ENCODE peak calls at places on chromosomes 3 and 15, in ten cellular contexts. R is tibial artery, V is AG09319, B is WERI-Rb-1, M is sigmoid colon, W is uterus, Z is osteocyte, X is cardiac fibroblast, N is ovary, S is AG09309. P is an unnamed sample.

GRCh38 chr15:88401269-88401971 is 65.8 kb downstream of the MRPL46 start:
- DNase-seq in X (no peak), B (no peak), N (no peak), W (peak), S (no peak), M (no peak), Z (peak), R (no peak), V (no peak), P (no peak)

GRCh38 chr3:106401666-106402319 is 533.0 kb upstream of the CBLB start:
- DNase-seq in N (no peak), Z (no peak), B (no peak), X (peak), V (peak), W (no peak), M (no peak), S (peak), R (no peak), P (no peak)

GRCh38 chr3:414063-414462 is 217.5 kb downstream of the CHL1 start:
- DNase-seq in R (no peak), N (no peak), M (no peak), W (no peak), B (no peak), V (no peak), S (no peak), Z (no peak), X (peak), P (no peak)

GRCh38 chr3:135197246-135197645 is 402.2 kb downstream of the EPHB1 start:
- DNase-seq in V (no peak), W (no peak), X (no peak), R (no peak), Z (no peak), S (no peak), B (no peak), M (no peak), N (no peak), P (no peak)

GRCh38 chr3:193595939-193596487 is 3.0 kb downstream of the OPA1 start:
- DNase-seq in Z (no peak), V (no peak), M (no peak), S (no peak), N (no peak), B (no peak), W (no peak), R (no peak), X (no peak), P (no peak)

GRCh38 chr15:83846847-83847246 is 192.9 kb downstream of the ADAMTSL3 start:
- DNase-seq in R (no peak), M (no peak), S (peak), X (peak), Z (no peak), W (no peak), V (peak), N (no peak), B (no peak), P (no peak)

GRCh38 chr15:96053039-96054021 is 277.2 kb upstream of the NR2F2 start:
- DNase-seq in V (no peak), S (no peak), Z (no peak), W (peak), B (no peak), X (peak), N (peak), R (no peak), M (peak), P (peak)

GRCh38 chr15:59991919-59992318 is 12.2 kb upstream of the FOXB1 start:
- DNase-seq in X (no peak), N (no peak), W (no peak), S (no peak), M (no peak), B (no peak), V (no peak), R (no peak), Z (no peak), P (no peak)

GRCh38 chr3:127388412-127388811 is 100.6 kb upstream of the PRR20G start:
- DNase-seq in Z (no peak), N (no peak), X (no peak), V (no peak), R (no peak), S (no peak), M (no peak), W (no peak), B (no peak), P (no peak)

GRCh38 chr3:172370434-172370833 is 77.8 kb downstream of the GHSR start:
- DNase-seq in M (no peak), N (no peak), W (no peak), B (no peak), S (no peak), Z (no peak), V (no peak), X (no peak), R (no peak), P (no peak)

GRCh38 chr3:123540285-123540684 is 44.6 kb downstream of the HACD2 start:
- DNase-seq in N (no peak), S (no peak), X (peak), V (no peak), B (no peak), Z (no peak), W (no peak), M (no peak), R (no peak), P (no peak)
- TF ChIP-seq CTCF in N (no peak), S (no peak), X (no peak), V (no peak), B (no peak), Z (no peak), W (no peak), M (no peak), R (no peak), P (no peak)

DNA sequence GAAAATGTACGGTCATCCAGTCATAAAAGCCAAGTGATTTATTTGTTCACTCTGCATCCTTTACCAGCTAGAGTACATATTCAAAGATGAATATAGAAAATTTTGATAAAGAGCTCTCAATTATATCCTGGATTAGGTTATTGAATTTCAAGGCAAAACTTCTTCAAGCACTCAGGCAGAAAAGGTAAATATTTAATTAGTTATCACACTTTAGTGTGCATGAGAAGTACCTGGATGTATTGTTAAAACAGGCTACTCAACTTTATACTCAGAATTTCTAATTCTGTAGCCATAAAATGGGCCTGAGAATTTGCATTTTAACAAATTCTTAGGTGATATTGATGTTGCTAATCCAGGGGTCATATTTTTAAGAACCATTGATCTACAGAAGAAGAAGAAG is 45.3 kb downstream of the ILDR1 start:
- DNase-seq in S (no peak), V (no peak), X (no peak), Z (no peak), B (no peak), N (no peak), M (no peak), W (no peak), R (no peak), P (no peak)
- TF ChIP-seq CTCF in S (no peak), V (no peak), X (no peak), Z (no peak), B (no peak), N (no peak), M (no peak), W (no peak), R (no peak), P (no peak)

GRCh38 chr3:29311805-29312204 is 30.9 kb downstream of the RBMS3 start:
- DNase-seq in S (no peak), Z (no peak), V (no peak), R (no peak), W (no peak), X (no peak), N (no peak), M (no peak), B (no peak), P (no peak)
- TF ChIP-seq CTCF in S (no peak), Z (no peak), V (no peak), R (no peak), W (no peak), X (no peak), N (no peak), M (no peak), B (no peak), P (no peak)

GRCh38 chr3:197298341-197298857 is at the start of gene DLG1:
- DNase-seq in X (peak), Z (peak), S (peak), B (peak), R (peak), N (peak), V (peak), W (peak), M (peak), P (peak)
- TF ChIP-seq CTCF in X (no peak), Z (no peak), S (no peak), B (no peak), R (no peak), N (no peak), V (no peak), W (no peak), M (no peak), P (no peak)

GRCh38 chr15:43775411-43775965 is 1.3 kb downstream of the ELL3 start:
- DNase-seq in B (peak), M (no peak), R (no peak), N (peak), X (peak), V (no peak), W (peak), S (no peak), Z (no peak), P (no peak)
- TF ChIP-seq CTCF in B (peak), M (no peak), R (no peak), N (no peak), X (peak), V (peak), W (no peak), S (peak), Z (peak), P (peak)

GRCh38 chr3:46212101-46212500 is 4.0 kb upstream of the CCR1 start:
- DNase-seq in X (no peak), M (no peak), V (no peak), W (no peak), Z (peak), B (no peak), N (no peak), S (no peak), R (no peak), P (no peak)

GRCh38 chr3:46218310-46218709 is 10.2 kb upstream of the CCR1 start:
- DNase-seq in V (no peak), W (no peak), M (no peak), B (no peak), N (no peak), X (no peak), R (no peak), S (no peak), Z (no peak), P (no peak)

GRCh38 chr3:46213201-46213600 is 5.1 kb upstream of the CCR1 start:
- DNase-seq in Z (no peak), B (no peak), W (no peak), S (no peak), X (no peak), R (no peak), N (no peak), V (no peak), M (no peak), P (no peak)

GRCh38 chr3:46215810-46216414 is 7.8 kb upstream of the CCR1 start:
- DNase-seq in N (no peak), R (no peak), X (peak), S (no peak), M (no peak), V (no peak), B (no peak), W (no peak), Z (peak), P (no peak)

DNA sequence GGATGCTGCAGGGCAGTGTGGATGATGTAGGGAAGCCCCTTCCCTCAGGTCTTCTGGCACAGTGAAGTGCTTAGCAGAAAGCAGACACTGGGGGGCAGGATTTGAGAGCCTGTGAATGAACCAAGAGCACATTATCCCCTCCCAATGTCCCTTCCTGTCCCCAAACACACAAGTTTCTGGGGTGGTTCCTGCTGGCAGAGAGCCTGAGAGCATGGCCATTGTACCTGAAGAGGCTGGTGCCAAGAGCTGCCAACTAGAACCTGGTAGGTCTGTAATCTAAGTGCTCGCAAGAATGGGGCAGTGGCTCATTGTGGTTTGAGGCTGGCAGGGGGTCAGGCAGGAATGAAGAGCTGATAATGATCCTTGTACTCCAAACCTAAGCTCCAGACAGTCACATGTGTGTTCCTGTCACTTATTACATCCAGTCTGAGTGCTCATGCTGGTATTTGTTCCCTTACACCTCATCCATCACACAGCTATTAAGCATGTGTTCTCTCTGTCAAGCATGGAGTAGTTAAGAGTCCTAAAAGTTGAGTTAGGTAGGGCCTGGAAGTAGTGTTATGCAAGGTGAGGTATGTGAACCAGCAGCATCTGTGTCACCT is 6.7 kb upstream of the CCR1 start:
- DNase-seq in X (no peak), S (no peak), V (no peak), M (no peak), R (no peak), Z (no peak), W (no peak), B (peak), N (no peak), P (no peak)
- TF ChIP-seq CTCF in X (peak), S (no peak), V (peak), M (no peak), R (no peak), Z (no peak), W (no peak), B (peak), N (no peak), P (peak)

GRCh38 chr3:48952510-48953118 is 34.0 kb downstream of the ARIH2 start:
- DNase-seq in X (peak), N (no peak), R (no peak), W (no peak), M (no peak), Z (no peak), V (no peak), S (no peak), B (peak), P (peak)
- TF ChIP-seq CTCF in X (peak), N (no peak), R (peak), W (peak), M (no peak), Z (peak), V (peak), S (peak), B (peak), P (peak)

DNA sequence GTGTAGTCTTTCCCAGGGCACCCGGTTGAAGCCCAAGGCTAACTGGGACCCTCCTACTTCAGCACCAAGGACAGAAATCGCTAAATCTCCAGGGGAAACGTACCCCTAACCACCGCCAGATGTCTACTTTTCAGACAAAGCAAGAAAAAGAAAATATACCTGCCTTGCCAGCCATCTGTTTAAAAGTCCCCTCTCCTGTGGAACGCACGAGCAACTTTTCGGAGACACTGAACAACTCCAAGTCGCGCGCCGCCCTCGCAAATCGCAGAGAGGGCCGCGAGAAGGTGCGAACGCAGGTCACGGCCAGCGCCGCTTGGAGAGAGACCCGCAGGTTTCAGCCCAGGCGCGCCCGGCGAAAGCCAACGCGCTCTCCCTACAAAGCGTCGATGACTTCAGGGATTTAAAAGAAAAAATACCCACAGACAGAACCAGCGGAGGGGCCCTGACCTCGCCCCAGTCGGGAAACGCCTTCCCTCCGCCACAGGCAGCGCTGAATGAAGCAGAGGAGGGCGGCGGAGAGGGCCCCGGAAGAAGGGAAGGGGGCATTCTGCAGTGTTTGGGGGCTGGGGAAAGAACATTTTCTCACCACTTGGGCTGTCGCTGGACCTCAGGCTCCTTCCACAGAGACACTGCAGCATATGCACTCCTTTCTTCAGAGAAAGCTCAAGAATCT is 213.1 kb downstream of the FGF12 start:
- DNase-seq in W (no peak), R (no peak), X (peak), Z (no peak), N (no peak), M (no peak), S (no peak), V (no peak), B (peak), P (peak)
- TF ChIP-seq CTCF in W (no peak), R (no peak), X (no peak), Z (no peak), N (no peak), M (no peak), S (no peak), V (no peak), B (no peak), P (peak)

GRCh38 chr3:50617096-50617791 is at the start of gene MAPKAPK3:
- DNase-seq in S (no peak), Z (no peak), R (peak), W (peak), M (peak), X (no peak), B (peak), V (no peak), N (peak), P (no peak)
- TF ChIP-seq CTCF in S (no peak), Z (no peak), R (no peak), W (no peak), M (no peak), X (no peak), B (peak), V (no peak), N (no peak), P (no peak)

DNA sequence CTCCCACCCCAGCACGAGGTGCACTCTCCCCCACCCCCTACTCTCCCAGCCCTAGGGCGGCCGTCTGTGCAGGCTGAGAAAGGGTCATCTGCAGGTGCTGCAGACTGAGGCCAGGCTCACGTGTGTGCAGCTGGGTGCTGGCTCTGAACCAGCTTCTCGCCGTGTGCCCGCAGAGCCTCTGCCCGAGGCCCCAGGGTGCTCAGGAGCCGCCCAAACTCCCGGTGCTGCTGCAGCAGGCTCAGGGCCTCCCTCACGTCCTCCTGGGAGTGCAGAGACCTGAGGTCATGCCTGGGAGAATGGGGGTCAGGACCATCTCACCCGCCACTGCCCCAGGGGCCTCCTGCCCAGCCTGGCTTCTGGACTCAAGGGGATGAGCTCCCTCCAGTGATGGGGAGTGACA is 17.2 kb downstream of the SPTBN5 start:
- DNase-seq in B (no peak), N (no peak), W (no peak), X (no peak), R (no peak), V (no peak), M (no peak), Z (no peak), S (no peak), P (no peak)
- TF ChIP-seq CTCF in B (no peak), N (no peak), W (no peak), X (no peak), R (no peak), V (no peak), M (no peak), Z (no peak), S (no peak), P (no peak)